ENCODE peak calls at places on chromosomes 7 and 10, in seven cellular contexts. G is pancreas, S is Panc1, U is cardiac muscle cell, P is psoas muscle, I is heart left ventricle, M is uterus. L is an unnamed sample. For H3K4me1, the result is how much of the 10 kb centered on the place peaks cover.

GRCh38 chr10:787933-788651 is 98.6 kb upstream of the DIP2C start:
- DNase-seq in G (no peak), S (no peak), U (peak), P (no peak), I (peak), M (no peak), L (peak)

GRCh38 chr10:108230478-108231170 is 1066.1 kb upstream of the SORCS1 start:
- DNase-seq in G (no peak), S (no peak), U (no peak), P (no peak), I (no peak), M (no peak), L (no peak)

GRCh38 chr10:69643779-69644657 is 14.0 kb downstream of the FAM241B start:
- DNase-seq in G (no peak), S (no peak), U (no peak), P (no peak), I (no peak), M (no peak), L (no peak)

GRCh38 chr7:104240400-104240799 is 32.6 kb upstream of the ORC5 start:
- DNase-seq in G (no peak), S (no peak), U (peak), P (no peak), I (no peak), M (no peak), L (no peak)

GRCh38 chr10:99798031-99798430 is 15.6 kb downstream of the ABCC2 start:
- DNase-seq in G (no peak), S (no peak), U (no peak), P (no peak), I (no peak), M (no peak), L (no peak)

GRCh38 chr7:132135986-132136385 is 440.3 kb downstream of the PLXNA4 start:
- DNase-seq in G (no peak), S (no peak), U (no peak), P (no peak), I (no peak), M (no peak), L (no peak)

GRCh38 chr7:21076054-21076453 is 289.4 kb upstream of the SP8 start:
- DNase-seq in G (no peak), S (no peak), U (no peak), P (no peak), I (no peak), M (no peak), L (no peak)

GRCh38 chr7:44279286-44279685 is 46.1 kb downstream of the CAMK2B start:
- DNase-seq in G (no peak), S (no peak), U (no peak), P (peak), I (no peak), M (peak), L (no peak)

GRCh38 chr7:102096706-102097427 is 189.8 kb upstream of the SH2B2 start:
- DNase-seq in G (no peak), S (no peak), U (no peak), P (no peak), I (no peak), M (no peak), L (no peak)

GRCh38 chr10:33927347-33927746 is 592.9 kb upstream of the NRP1 start:
- DNase-seq in G (no peak), S (no peak), U (peak), P (no peak), I (peak), M (no peak), L (no peak)

GRCh38 chr7:155533827-155534690 is 12.3 kb downstream of the CNPY1 start:
- DNase-seq in G (no peak), S (no peak), U (peak), P (no peak), I (no peak), M (no peak), L (no peak)

GRCh38 chr7:21944616-21945373 is 904 bp downstream of the CDCA7L start:
- DNase-seq in G (peak), S (peak), U (peak), P (no peak), I (peak), M (no peak), L (peak)

GRCh38 chr10:117546020-117546629 is 3.6 kb downstream of the EMX2 start:
- DNase-seq in G (no peak), S (no peak), U (no peak), P (no peak), I (no peak), M (no peak), L (no peak)

GRCh38 chr10:92074126-92074887 is 150.7 kb downstream of the BTAF1 start:
- DNase-seq in G (no peak), S (no peak), U (peak), P (no peak), I (no peak), M (no peak), L (no peak)

GRCh38 chr7:36784991-36785940 is 61.0 kb upstream of the AOAH start:
- DNase-seq in G (no peak), S (no peak), U (peak), P (peak), I (peak), M (peak), L (peak)

GRCh38 chr7:6399351-6399750 is 48.4 kb downstream of the DAGLB start:
- DNase-seq in G (no peak), S (no peak), U (no peak), P (no peak), I (no peak), M (no peak), L (no peak)

GRCh38 chr7:2764621-2765020 is 76.6 kb downstream of the AMZ1 start:
- DNase-seq in G (no peak), S (no peak), U (no peak), P (no peak), I (no peak), M (no peak), L (no peak)

GRCh38 chr10:71314028-71314693 is 4.9 kb upstream of the SLC29A3 start:
- DNase-seq in G (peak), S (peak), U (peak), P (peak), I (peak), M (peak), L (peak)

GRCh38 chr10:112823604-112824003 is 126.4 kb upstream of the TCF7L2 start:
- DNase-seq in G (no peak), S (no peak), U (no peak), P (no peak), I (no peak), M (no peak), L (no peak)

GRCh38 chr7:114922151-114922651 is 307 bp downstream of the MDFIC start:
- DNase-seq in G (peak), S (no peak), U (peak), P (peak), I (peak), M (peak), L (peak)

GRCh38 chr7:101138149-101138870 is 11.4 kb downstream of the SERPINE1 start:
- DNase-seq in G (peak), S (peak), U (peak), P (peak), I (peak), M (peak), L (peak)

GRCh38 chr10:85917601-85918000 is 449.0 kb downstream of the GRID1 start:
- DNase-seq in G (no peak), S (no peak), U (no peak), P (no peak), I (no peak), M (no peak), L (no peak)

GRCh38 chr7:30348083-30348560 is 63.7 kb downstream of the ZNRF2 start:
- DNase-seq in G (no peak), S (peak), U (peak), P (no peak), I (peak), M (no peak), L (no peak)

GRCh38 chr10:70753841-70754621 is 31.1 kb downstream of the TBATA start:
- DNase-seq in G (no peak), S (no peak), U (peak), P (no peak), I (peak), M (no peak), L (no peak)

GRCh38 chr10:74460812-74461211 is 309.8 kb downstream of the ADK start:
- DNase-seq in G (no peak), S (no peak), U (peak), P (no peak), I (no peak), M (no peak), L (no peak)

GRCh38 chr10:99630439-99630838 is 10.2 kb upstream of the SLC25A28 start:
- DNase-seq in G (no peak), S (no peak), U (peak), P (no peak), I (no peak), M (no peak), L (no peak)

GRCh38 chr7:45384499-45384898 is 189.7 kb upstream of the ADCY1 start:
- DNase-seq in G (no peak), S (no peak), U (peak), P (no peak), I (no peak), M (no peak), L (no peak)

GRCh38 chr10:112791447-112791846 is 158.6 kb upstream of the TCF7L2 start:
- DNase-seq in G (no peak), S (no peak), U (no peak), P (no peak), I (no peak), M (no peak), L (no peak)

GRCh38 chr10:50293508-50294320 is 42.4 kb upstream of the ASAH2 start:
- DNase-seq in G (no peak), S (no peak), U (no peak), P (no peak), I (no peak), M (no peak), L (no peak)

GRCh38 chr10:37236093-37236492 is 110.7 kb downstream of the ANKRD30A start:
- DNase-seq in G (no peak), S (no peak), U (no peak), P (no peak), I (no peak), M (no peak), L (no peak)

GRCh38 chr10:37234692-37235091 is 109.3 kb downstream of the ANKRD30A start:
- DNase-seq in G (no peak), S (no peak), U (no peak), P (no peak), I (no peak), M (no peak), L (no peak)

DNA sequence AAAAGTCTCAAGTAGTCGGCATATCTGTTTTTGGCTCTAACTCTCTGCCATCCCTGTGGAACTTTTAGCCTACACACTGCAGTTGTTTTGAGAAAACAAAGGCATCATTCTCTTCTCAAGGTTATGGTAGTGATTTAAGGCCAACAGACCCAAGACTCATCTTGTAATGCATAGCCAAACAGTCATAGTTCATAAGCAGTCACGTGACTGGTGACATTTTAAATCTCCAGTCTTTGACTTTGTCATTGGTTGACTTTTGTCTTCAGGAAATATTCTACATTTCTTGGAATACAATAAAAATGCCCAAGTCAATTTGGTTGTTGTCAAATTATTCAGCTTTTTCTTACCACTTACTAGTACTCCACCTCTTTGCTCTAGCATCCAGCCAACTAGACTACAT is 114.8 kb downstream of the ANKRD30A start:
- DNase-seq in G (no peak), S (no peak), U (no peak), P (no peak), I (no peak), M (no peak), L (no peak)
- TF ChIP-seq CTCF in G (no peak), S (no peak), U (no peak), P (no peak), I (no peak), M (no peak), L (no peak)

GRCh38 chr10:43665054-43665453 is 16.4 kb upstream of the ZNF32 start:
- DNase-seq in G (no peak), S (no peak), U (no peak), P (no peak), I (no peak), M (no peak), L (no peak)
- H3K27ac ChIP-seq in G (no peak), S (no peak), U (no peak), P (no peak), I (no peak), M (no peak), L (no peak)

GRCh38 chr7:31384461-31384860 is 43.9 kb upstream of the NEUROD6 start:
- DNase-seq in G (no peak), S (no peak), U (no peak), P (no peak), I (no peak), M (no peak), L (no peak)

DNA sequence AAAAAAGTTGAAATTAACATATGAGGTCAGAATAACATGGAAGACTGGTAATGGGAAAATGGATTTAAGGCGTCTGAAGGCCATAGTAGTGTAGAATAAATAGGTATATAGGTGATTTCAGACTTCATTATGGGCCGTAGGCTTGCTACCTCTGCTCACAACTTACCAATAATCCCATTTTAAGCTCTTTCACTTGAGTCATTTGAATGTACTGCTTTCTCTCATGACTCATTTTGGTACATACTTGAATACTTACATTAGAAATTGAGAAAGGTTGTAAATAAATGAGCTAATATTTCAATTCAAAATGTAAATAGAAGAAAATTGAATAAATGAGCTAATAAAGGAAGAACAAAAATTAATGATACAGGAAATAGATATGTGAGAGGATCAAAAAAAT is 42.2 kb upstream of the NEUROD6 start:
- DNase-seq in G (no peak), S (no peak), U (no peak), P (no peak), I (no peak), M (no peak), L (no peak)
- H3K4me1 ChIP-seq in G (under half), S (under half), U (under half), P (under half), I (under half), M (under half), L (under half)

GRCh38 chr10:13351340-13351915 is 3.3 kb upstream of the SEPHS1 start:
- DNase-seq in G (no peak), S (no peak), U (no peak), P (no peak), I (no peak), M (no peak), L (no peak)

GRCh38 chr10:13349776-13350274 is 1.7 kb upstream of the SEPHS1 start:
- DNase-seq in G (peak), S (no peak), U (peak), P (peak), I (peak), M (peak), L (peak)

GRCh38 chr10:13354783-13355182 is 6.7 kb upstream of the SEPHS1 start:
- DNase-seq in G (no peak), S (no peak), U (no peak), P (no peak), I (no peak), M (no peak), L (no peak)

GRCh38 chr10:13356392-13356791 is 8.3 kb upstream of the SEPHS1 start:
- DNase-seq in G (no peak), S (no peak), U (no peak), P (no peak), I (no peak), M (no peak), L (no peak)

GRCh38 chr10:13352519-13352918 is 4.4 kb upstream of the SEPHS1 start:
- DNase-seq in G (no peak), S (no peak), U (no peak), P (no peak), I (no peak), M (no peak), L (no peak)
- TF ChIP-seq CTCF in G (no peak), S (no peak), U (no peak), P (no peak), I (peak), M (no peak), L (no peak)

GRCh38 chr7:99997545-99998137 is 17.8 kb upstream of the ZKSCAN1 start:
- DNase-seq in G (no peak), S (no peak), U (peak), P (peak), I (peak), M (peak), L (peak)
- H3K27ac ChIP-seq in G (peak), S (peak), U (peak), P (peak), I (peak), M (peak), L (peak)

GRCh38 chr7:121003986-121004685 is 15.6 kb downstream of the CPED1 start:
- DNase-seq in G (no peak), S (no peak), U (no peak), P (peak), I (peak), M (peak), L (no peak)
- H3K4me1 ChIP-seq in G (under half), S (under half), U (under half), P (half or more), I (under half), M (under half), L (under half)

GRCh38 chr7:83161851-83162401 is 758 bp downstream of the PCLO start:
- DNase-seq in G (no peak), S (no peak), U (no peak), P (no peak), I (no peak), M (no peak), L (no peak)
- TF ChIP-seq CTCF in G (no peak), S (peak), U (no peak), P (no peak), I (no peak), M (no peak), L (no peak)